ENCODE peak calls at places on chromosomes 13 and 19, in nine cellular contexts. X is breast epithelium, U is body of pancreas, Q is colonic mucosa, C is PC-3, Z is heart left ventricle, D is Karpas-422, N is ascending aorta, V is pancreas. G is an unnamed sample.

GRCh38 chr19:2255112-2255845 is 938 bp downstream of the JSRP1 start:
- DNase-seq in X (no peak), U (no peak), Q (no peak), C (no peak), Z (peak; percentile 32), D (no peak), N (no peak), V (no peak), G (no peak)

GRCh38 chr19:480016-480855 is 16.1 kb upstream of the MADCAM1 start:
- DNase-seq in X (peak; percentile 83), U (peak; percentile 87), Q (peak; percentile 78), C (peak; percentile 79), Z (peak; percentile 91), D (peak; percentile 47), N (no peak), V (peak; percentile 75), G (no peak)

GRCh38 chr19:14072535-14073231 is at the start of gene MISP3:
- DNase-seq in X (no peak), U (peak; percentile 89), Q (peak; percentile 91), C (peak; percentile 68), Z (peak; percentile 74), D (peak; percentile 62), N (no peak), V (peak; percentile 86), G (no peak)

GRCh38 chr19:3986260-3987041 is 1.2 kb upstream of the EEF2 start:
- DNase-seq in X (no peak), U (peak; percentile 76), Q (peak; percentile 77), C (peak; percentile 74), Z (no peak), D (peak; percentile 91), N (no peak), V (peak; percentile 58), G (peak; percentile 45)

GRCh38 chr19:48724796-48725753 is 5.5 kb upstream of the MAMSTR start:
- DNase-seq in X (no peak), U (peak; percentile 60), Q (peak; percentile 66), C (peak; percentile 50), Z (no peak), D (peak; percentile 84), N (no peak), V (peak; percentile 57), G (peak; percentile 76)

GRCh38 chr19:18672044-18672451 is 11.4 kb upstream of the CRTC1 start:
- DNase-seq in X (no peak), U (no peak), Q (no peak), C (no peak), Z (peak; percentile 67), D (no peak), N (no peak), V (no peak), G (no peak)

GRCh38 chr13:19055611-19056010 is 126.0 kb downstream of the TUBA3C start:
- DNase-seq in X (no peak), U (no peak), Q (no peak), C (no peak), Z (no peak), D (no peak), N (no peak), V (no peak), G (no peak)

GRCh38 chr19:16850133-16850532 is 20.9 kb downstream of the SIN3B start:
- DNase-seq in X (no peak), U (no peak), Q (no peak), C (peak; percentile 83), Z (peak; percentile 7), D (no peak), N (no peak), V (no peak), G (no peak)

GRCh38 chr13:20495087-20496023 is 30.3 kb downstream of the CRYL1 start:
- DNase-seq in X (no peak), U (peak; percentile 73), Q (peak; percentile 74), C (peak; percentile 90), Z (no peak), D (peak; percentile 91), N (no peak), V (peak; percentile 33), G (no peak)

DNA sequence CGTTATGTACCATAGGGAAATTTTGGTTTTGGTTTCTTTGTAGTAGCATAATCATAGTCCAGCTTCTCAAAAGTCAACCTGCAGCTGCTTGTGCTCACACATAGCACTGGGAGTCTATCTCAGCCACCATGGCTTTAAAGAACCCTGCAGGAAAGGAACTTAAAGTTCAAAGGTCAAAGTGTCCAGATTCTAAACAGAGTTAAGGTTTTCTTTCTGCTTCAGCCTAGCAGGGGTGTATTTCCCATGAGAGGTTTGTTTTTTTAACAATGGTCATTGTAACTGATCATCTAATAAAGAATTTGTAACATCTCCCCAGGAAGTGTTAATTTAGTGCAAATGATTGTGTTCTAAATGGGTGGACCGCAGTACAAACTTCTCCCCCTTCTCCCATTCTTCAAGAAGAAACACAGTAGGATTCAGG is 168.1 kb downstream of the EFNB2 start:
- DNase-seq in X (no peak), U (no peak), Q (no peak), C (no peak), Z (no peak), D (no peak), N (no peak), V (no peak), G (no peak)
- H3K4me1 ChIP-seq in X (no peaks in the 10 kb centered on the region), U (no peaks in the 10 kb centered on the region), Q (no peaks in the 10 kb centered on the region), C (no peaks in the 10 kb centered on the region), Z (no peaks in the 10 kb centered on the region), D (no peaks in the 10 kb centered on the region), N (peaks cover 6% of the 10 kb centered on the region), V (no peaks in the 10 kb centered on the region), G (peaks cover 8% of the 10 kb centered on the region)

GRCh38 chr13:30042272-30042671 is 191.9 kb upstream of the UBL3 start:
- DNase-seq in X (no peak), U (no peak), Q (no peak), C (no peak), Z (no peak), D (no peak), N (no peak), V (no peak), G (no peak)
- H3K4me3 ChIP-seq in X (no peak overlapping the region), U (no peak overlapping the region), Q (no peak overlapping the region), C (no peak overlapping the region), Z (no peak overlapping the region), D (no peak overlapping the region), N (no peak overlapping the region), V (no peak overlapping the region), G (no peak overlapping the region)

DNA sequence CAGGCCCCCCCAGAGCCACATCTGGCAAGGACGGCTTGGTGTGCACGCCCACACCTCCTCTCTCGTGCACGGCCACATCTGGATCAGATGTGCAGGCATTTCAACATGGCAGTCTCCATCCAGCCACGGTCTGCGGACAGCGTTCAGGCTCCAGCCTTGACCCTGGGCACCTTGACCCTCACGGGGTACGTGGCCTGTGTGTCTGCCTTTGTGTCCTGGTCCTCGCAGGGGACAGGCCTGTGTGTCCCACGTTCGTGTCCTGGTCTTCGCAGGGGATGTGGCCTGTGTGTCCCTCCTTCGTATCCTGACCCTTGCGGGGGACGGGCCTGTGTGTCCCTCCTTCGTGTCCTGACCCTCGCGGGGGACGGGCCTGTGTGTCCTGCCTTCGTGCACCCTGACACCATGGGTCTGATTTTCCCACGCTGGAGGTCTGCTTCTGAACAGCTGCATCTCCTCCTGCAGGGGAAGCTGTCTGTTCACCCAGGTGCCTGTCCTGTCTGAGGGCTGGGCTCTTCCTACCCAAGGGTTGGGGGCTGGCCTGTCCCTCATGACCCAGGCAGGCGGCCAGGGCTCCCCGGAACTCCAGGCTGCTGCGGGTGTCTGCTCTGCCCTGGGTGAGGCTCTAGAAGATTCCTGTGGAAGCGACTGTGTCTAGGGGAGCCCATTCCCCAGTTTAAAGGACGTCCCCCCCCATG is 25.3 kb downstream of the RASA3 start:
- DNase-seq in X (peak; percentile 38), U (peak; percentile 7), Q (no peak), C (no peak), Z (peak; percentile 43), D (no peak), N (no peak), V (no peak), G (no peak)
- H3K4me1 ChIP-seq in X (no peaks in the 10 kb centered on the region), U (no peaks in the 10 kb centered on the region), Q (no peaks in the 10 kb centered on the region), C (no peaks in the 10 kb centered on the region), Z (peaks cover 24% of the 10 kb centered on the region), D (no peaks in the 10 kb centered on the region), N (no peaks in the 10 kb centered on the region), V (no peaks in the 10 kb centered on the region), G (no peaks in the 10 kb centered on the region)

DNA sequence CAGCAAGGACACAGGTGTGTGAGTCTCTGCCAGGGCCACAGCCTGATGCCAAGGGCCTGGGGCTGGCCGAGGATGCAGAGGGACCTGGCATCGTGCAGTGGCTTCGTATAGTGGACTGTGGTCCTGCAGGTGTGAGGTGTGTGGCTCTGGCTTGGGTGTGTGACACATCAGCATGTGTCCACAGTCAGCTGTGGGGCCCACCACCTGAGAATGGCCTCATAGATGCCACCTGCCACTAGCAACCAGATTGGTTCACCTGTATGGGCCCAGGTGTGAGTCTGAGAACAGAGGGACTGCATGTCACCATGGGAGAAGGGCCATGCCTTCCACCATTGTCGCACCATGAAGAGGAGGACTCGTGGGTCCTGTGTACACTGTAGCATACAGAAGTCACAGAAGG is 2.4 kb downstream of the PPP1R14A start:
- DNase-seq in X (no peak), U (no peak), Q (no peak), C (no peak), Z (no peak), D (no peak), N (no peak), V (no peak), G (no peak)
- H3K4me3 ChIP-seq in X (peak overlapping the region; percentile 44), U (no peak overlapping the region), Q (no peak overlapping the region), C (no peak overlapping the region), Z (peak overlapping the region; percentile 45), D (no peak overlapping the region), N (peak overlapping the region; percentile 90), V (no peak overlapping the region), G (no peak overlapping the region)

GRCh38 chr19:13038306-13039210 is 43.3 kb downstream of the NFIX start:
- DNase-seq in X (no peak), U (no peak), Q (no peak), C (no peak), Z (no peak), D (no peak), N (no peak), V (no peak), G (no peak)
- H3K4me1 ChIP-seq in X (peaks cover 16% of the 10 kb centered on the region), U (peaks cover 65% of the 10 kb centered on the region), Q (peaks cover 21% of the 10 kb centered on the region), C (peaks cover 44% of the 10 kb centered on the region), Z (peaks cover 99% of the 10 kb centered on the region), D (peaks cover 6% of the 10 kb centered on the region), N (peaks cover 90% of the 10 kb centered on the region), V (peaks cover 11% of the 10 kb centered on the region), G (peaks cover 74% of the 10 kb centered on the region)

GRCh38 chr19:6588508-6589345 is 2.2 kb downstream of the CD70 start:
- DNase-seq in X (no peak), U (no peak), Q (no peak), C (no peak), Z (no peak), D (peak; percentile 59), N (no peak), V (no peak), G (no peak)

GRCh38 chr19:6587093-6587820 is 3.7 kb downstream of the CD70 start:
- DNase-seq in X (no peak), U (no peak), Q (no peak), C (no peak), Z (no peak), D (peak; percentile 81), N (no peak), V (no peak), G (no peak)

GRCh38 chr19:6590458-6591319 is at the start of gene CD70:
- DNase-seq in X (no peak), U (no peak), Q (no peak), C (no peak), Z (peak; percentile 67), D (peak; percentile 71), N (no peak), V (no peak), G (no peak)

GRCh38 chr19:6587998-6588507 is 2.9 kb downstream of the CD70 start:
- DNase-seq in X (no peak), U (no peak), Q (no peak), C (no peak), Z (no peak), D (peak; percentile 65), N (no peak), V (no peak), G (no peak)

GRCh38 chr19:6589711-6590457 is 1.1 kb downstream of the CD70 start:
- DNase-seq in X (no peak), U (no peak), Q (no peak), C (no peak), Z (no peak), D (peak; percentile 54), N (no peak), V (no peak), G (no peak)
- H3K4me3 ChIP-seq in X (peak overlapping the region; percentile 27), U (no peak overlapping the region), Q (no peak overlapping the region), C (peak overlapping the region; percentile 40), Z (no peak overlapping the region), D (peak overlapping the region; percentile 52), N (no peak overlapping the region), V (no peak overlapping the region), G (peak overlapping the region; percentile 4)

G was measured in keratinocyte.